ENCODE peak calls at places on chromosomes 2 and 18, in four cellular contexts. One of them, this sample, is unnamed. For H3K9me3 and H3K4me1, the result is how much of the 10 kb centered on the place peaks cover.

GRCh38 chr2:119011162-119011909 is 69.3 kb downstream of the MARCO start:
- DNase-seq in adrenal gland: peak
- DNase-seq in spleen: no peak
- DNase-seq in K562: peak
- DNase-seq in this sample: peak

GRCh38 chr18:13370995-13371625 is 152.6 kb downstream of the LDLRAD4 start:
- DNase-seq in K562: no peak
- DNase-seq in adrenal gland: no peak
- DNase-seq in spleen: no peak
- DNase-seq in this sample: no peak

GRCh38 chr2:25230626-25231311 is 62.4 kb upstream of the POMC start:
- DNase-seq in adrenal gland: no peak
- DNase-seq in spleen: no peak
- DNase-seq in K562: peak
- DNase-seq in this sample: peak

GRCh38 chr2:71578665-71579371 is 125.5 kb downstream of the DYSF start:
- DNase-seq in K562: no peak
- DNase-seq in spleen: no peak
- DNase-seq in adrenal gland: no peak
- DNase-seq in this sample: peak

GRCh38 chr18:13236411-13236810 is 17.9 kb downstream of the LDLRAD4 start:
- DNase-seq in adrenal gland: no peak
- DNase-seq in spleen: peak
- DNase-seq in K562: no peak
- DNase-seq in this sample: no peak

GRCh38 chr2:236343400-236344161 is 79.4 kb upstream of the ASB18 start:
- DNase-seq in adrenal gland: peak
- DNase-seq in spleen: no peak
- DNase-seq in K562: peak
- DNase-seq in this sample: peak

GRCh38 chr2:16622399-16622968 is 43.1 kb downstream of the CYRIA start:
- DNase-seq in adrenal gland: no peak
- DNase-seq in spleen: no peak
- DNase-seq in K562: no peak
- DNase-seq in this sample: no peak

GRCh38 chr2:107282135-107282534 is 396.2 kb upstream of the ST6GAL2 start:
- DNase-seq in spleen: no peak
- DNase-seq in K562: no peak
- DNase-seq in adrenal gland: no peak
- DNase-seq in this sample: no peak

GRCh38 chr2:204900487-204900886 is 355.2 kb downstream of the PARD3B start:
- DNase-seq in spleen: no peak
- DNase-seq in adrenal gland: no peak
- DNase-seq in K562: no peak
- DNase-seq in this sample: no peak

GRCh38 chr2:221969087-221969829 is 329.5 kb downstream of the PAX3 start:
- DNase-seq in K562: no peak
- DNase-seq in adrenal gland: peak
- DNase-seq in spleen: no peak
- DNase-seq in this sample: peak

GRCh38 chr2:132884692-132885091 is 214.7 kb upstream of the LYPD1 start:
- DNase-seq in K562: no peak
- DNase-seq in adrenal gland: no peak
- DNase-seq in spleen: no peak
- DNase-seq in this sample: no peak

GRCh38 chr2:240248981-240249422 is 108.5 kb upstream of the OTOS start:
- DNase-seq in adrenal gland: no peak
- DNase-seq in spleen: peak
- DNase-seq in K562: no peak
- DNase-seq in this sample: no peak

GRCh38 chr2:9638532-9638931 is 7.7 kb upstream of the YWHAQ start:
- DNase-seq in spleen: no peak
- DNase-seq in K562: peak
- DNase-seq in adrenal gland: peak
- DNase-seq in this sample: peak

GRCh38 chr2:22970991-22971390 is 414.0 kb upstream of the KLHL29 start:
- DNase-seq in adrenal gland: no peak
- DNase-seq in K562: no peak
- DNase-seq in spleen: no peak
- DNase-seq in this sample: no peak

GRCh38 chr2:27489118-27489497 is 435 bp downstream of the IFT172 start:
- DNase-seq in adrenal gland: no peak
- DNase-seq in spleen: no peak
- DNase-seq in K562: peak
- DNase-seq in this sample: no peak

GRCh38 chr2:61485281-61485680 is 14.4 kb upstream of the USP34 start:
- DNase-seq in K562: no peak
- DNase-seq in spleen: no peak
- DNase-seq in adrenal gland: no peak
- DNase-seq in this sample: no peak

GRCh38 chr2:42770288-42771131 is 6.6 kb upstream of the OXER1 start:
- DNase-seq in adrenal gland: peak
- DNase-seq in K562: peak
- DNase-seq in spleen: no peak
- DNase-seq in this sample: peak

GRCh38 chr2:42771546-42772153 is 7.7 kb upstream of the OXER1 start:
- DNase-seq in K562: no peak
- DNase-seq in adrenal gland: no peak
- DNase-seq in spleen: no peak
- DNase-seq in this sample: no peak

GRCh38 chr2:42777883-42778805 is 14.2 kb upstream of the OXER1 start:
- DNase-seq in spleen: no peak
- DNase-seq in adrenal gland: no peak
- DNase-seq in K562: no peak
- DNase-seq in this sample: no peak

GRCh38 chr2:42775812-42776211 is 11.9 kb upstream of the OXER1 start:
- DNase-seq in K562: no peak
- DNase-seq in adrenal gland: no peak
- DNase-seq in spleen: no peak
- DNase-seq in this sample: no peak

GRCh38 chr2:42775186-42775585 is 11.3 kb upstream of the OXER1 start:
- DNase-seq in K562: no peak
- DNase-seq in spleen: no peak
- DNase-seq in adrenal gland: no peak
- DNase-seq in this sample: no peak
- H3K9me3 ChIP-seq in K562: under half
- H3K9me3 ChIP-seq in spleen: under half
- H3K9me3 ChIP-seq in adrenal gland: under half
- H3K9me3 ChIP-seq in this sample: under half

GRCh38 chr2:105782646-105783045 is 37.9 kb downstream of the NCK2 start:
- DNase-seq in spleen: no peak
- DNase-seq in K562: no peak
- DNase-seq in adrenal gland: no peak
- DNase-seq in this sample: peak

GRCh38 chr2:105783151-105783738 is 38.5 kb downstream of the NCK2 start:
- DNase-seq in K562: no peak
- DNase-seq in adrenal gland: no peak
- DNase-seq in spleen: no peak
- DNase-seq in this sample: no peak

GRCh38 chr2:105785095-105785847 is 40.6 kb downstream of the NCK2 start:
- DNase-seq in K562: no peak
- DNase-seq in spleen: no peak
- DNase-seq in adrenal gland: no peak
- DNase-seq in this sample: no peak

GRCh38 chr2:105783972-105784371 is 39.3 kb downstream of the NCK2 start:
- DNase-seq in K562: no peak
- DNase-seq in adrenal gland: no peak
- DNase-seq in spleen: no peak
- DNase-seq in this sample: no peak

DNA sequence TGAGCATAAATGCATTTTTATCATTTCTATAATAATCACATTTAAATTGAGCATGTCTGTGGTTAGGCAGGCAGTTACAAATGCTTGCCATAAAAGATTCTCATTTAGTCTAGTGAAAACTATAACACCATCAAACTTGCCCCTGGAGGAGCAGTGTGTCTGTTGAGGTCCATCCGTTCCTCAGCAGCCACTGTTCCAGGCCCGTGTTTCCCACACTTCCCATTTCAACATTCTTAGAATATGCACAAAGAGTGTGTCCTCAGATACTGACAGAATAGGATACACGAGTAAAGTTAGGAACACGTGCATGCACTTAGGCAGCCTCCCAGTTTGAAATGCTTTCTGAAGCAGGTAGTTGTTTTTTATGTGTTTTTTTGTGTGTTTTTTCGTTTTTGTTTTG is 39.9 kb downstream of the NCK2 start:
- DNase-seq in K562: no peak
- DNase-seq in adrenal gland: no peak
- DNase-seq in spleen: no peak
- DNase-seq in this sample: no peak
- H3K4me1 ChIP-seq in K562: under half
- H3K4me1 ChIP-seq in adrenal gland: under half
- H3K4me1 ChIP-seq in spleen: half or more
- H3K4me1 ChIP-seq in this sample: half or more

DNA sequence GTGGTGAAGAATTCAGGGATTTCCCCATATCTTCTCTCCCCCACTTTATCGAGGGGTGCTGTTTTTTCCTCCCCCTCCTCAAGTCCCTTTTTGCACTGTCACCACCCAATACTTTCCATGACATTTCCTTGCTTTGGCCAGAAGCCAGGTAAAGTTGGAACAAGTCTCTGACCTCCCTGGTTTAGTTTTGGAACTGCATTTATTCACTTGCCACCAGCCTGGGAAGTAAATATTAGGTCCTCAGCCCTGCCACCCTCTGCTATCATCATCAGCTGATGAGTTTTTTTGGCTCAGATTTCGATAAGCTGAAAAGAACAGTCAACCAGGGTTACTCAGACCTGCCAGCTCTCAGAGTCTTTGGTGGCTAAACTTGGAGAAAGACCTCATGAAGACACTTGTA is 46.9 kb downstream of the DHRS9 start:
- DNase-seq in K562: no peak
- DNase-seq in spleen: no peak
- DNase-seq in adrenal gland: no peak
- DNase-seq in this sample: no peak
- H3K4me3 ChIP-seq in K562: no peak
- H3K4me3 ChIP-seq in spleen: no peak
- H3K4me3 ChIP-seq in adrenal gland: no peak
- H3K4me3 ChIP-seq in this sample: no peak

GRCh38 chr2:6846967-6847695 is 18.6 kb downstream of the CMPK2 start:
- DNase-seq in spleen: no peak
- DNase-seq in K562: peak
- DNase-seq in adrenal gland: no peak
- DNase-seq in this sample: no peak
- H3K9me3 ChIP-seq in spleen: under half
- H3K9me3 ChIP-seq in K562: under half
- H3K9me3 ChIP-seq in adrenal gland: under half
- H3K9me3 ChIP-seq in this sample: under half

GRCh38 chr18:23584019-23584970 is 2.0 kb downstream of the NPC1 start:
- DNase-seq in spleen: no peak
- DNase-seq in K562: no peak
- DNase-seq in adrenal gland: no peak
- DNase-seq in this sample: no peak
- H3K4me1 ChIP-seq in spleen: half or more
- H3K4me1 ChIP-seq in K562: under half
- H3K4me1 ChIP-seq in adrenal gland: half or more
- H3K4me1 ChIP-seq in this sample: under half

GRCh38 chr2:10814142-10814541 is 1.6 kb upstream of the PDIA6 start:
- DNase-seq in K562: no peak
- DNase-seq in spleen: peak
- DNase-seq in adrenal gland: no peak
- DNase-seq in this sample: no peak
- H3K4me3 ChIP-seq in K562: no peak
- H3K4me3 ChIP-seq in spleen: no peak
- H3K4me3 ChIP-seq in adrenal gland: no peak
- H3K4me3 ChIP-seq in this sample: no peak

DNA sequence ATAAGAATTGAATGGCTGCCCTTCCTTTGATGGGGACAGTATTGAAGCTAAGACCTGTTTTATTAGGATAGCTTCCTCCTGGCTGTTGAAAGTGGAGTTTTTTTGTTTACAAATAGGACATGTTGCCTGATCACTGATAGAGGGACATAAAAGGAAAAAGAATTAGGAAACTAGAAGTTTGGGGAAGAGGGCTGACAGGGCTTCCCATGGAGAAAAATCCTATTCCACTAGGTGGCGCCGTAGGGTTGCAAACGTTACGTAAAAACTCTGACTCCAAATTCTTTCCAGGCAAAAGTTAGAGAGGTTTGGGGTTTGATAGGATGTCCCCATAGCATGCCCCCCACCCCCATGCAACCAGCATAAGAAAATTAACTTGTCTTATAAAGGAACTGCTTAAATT is 11.1 kb upstream of the RBFA start:
- DNase-seq in spleen: no peak
- DNase-seq in K562: peak
- DNase-seq in adrenal gland: no peak
- DNase-seq in this sample: no peak
- H3K9me3 ChIP-seq in spleen: under half
- H3K9me3 ChIP-seq in K562: under half
- H3K9me3 ChIP-seq in adrenal gland: under half
- H3K9me3 ChIP-seq in this sample: under half